ENCODE peak calls at places on chromosomes 1 and 21, in seven cellular contexts. H, L, W, Q, T, V and O are unnamed samples.

GRCh38 chr1:110133436-110133835 is 16.9 kb upstream of the SLC6A17 start:
- DNase-seq in Q (no peak), H (no peak), W (no peak), T (no peak), V (no peak), L (no peak), O (no peak)

GRCh38 chr1:192263436-192263835 is 53.4 kb upstream of the RGS21 start:
- DNase-seq in Q (no peak), T (no peak), V (no peak), W (no peak), L (no peak), H (no peak), O (no peak)

GRCh38 chr1:41325801-41326200 is 35.4 kb upstream of the FOXO6 start:
- DNase-seq in Q (no peak), W (no peak), L (no peak), H (no peak), T (no peak), V (no peak), O (no peak)

GRCh38 chr1:175742790-175743459 is 470 bp downstream of the TNR start:
- DNase-seq in L (no peak), Q (no peak), T (no peak), H (no peak), V (no peak), W (no peak), O (no peak)

GRCh38 chr1:5706239-5706638 is 286.0 kb downstream of the NPHP4 start:
- DNase-seq in W (no peak), V (no peak), H (no peak), L (no peak), T (no peak), Q (no peak), O (no peak)

GRCh38 chr1:188006354-188006753 is 1177.6 kb downstream of the PLA2G4A start:
- DNase-seq in L (no peak), Q (no peak), V (no peak), W (no peak), T (no peak), H (no peak), O (no peak)

GRCh38 chr1:217418241-217418840 is 212.5 kb downstream of the GPATCH2 start:
- DNase-seq in L (no peak), H (no peak), V (no peak), T (no peak), Q (no peak), W (no peak), O (no peak)

GRCh38 chr1:232880354-232880753 is 70.1 kb upstream of the NTPCR start:
- DNase-seq in Q (peak; percentile 28), V (no peak), H (no peak), T (no peak), L (peak; percentile 37), W (no peak), O (peak; percentile 32)

GRCh38 chr1:2044510-2045319 is 5.5 kb upstream of the PRKCZ start:
- DNase-seq in T (peak; percentile 87), H (peak; percentile 81), V (peak; percentile 50), L (peak; percentile 77), Q (peak; percentile 79), W (peak; percentile 64), O (no peak)

GRCh38 chr1:40535732-40536131 is 4.3 kb downstream of the ZNF684 start:
- DNase-seq in Q (no peak), H (no peak), L (no peak), W (no peak), V (no peak), T (no peak), O (no peak)

GRCh38 chr1:184910596-184910995 is 63.7 kb downstream of the NIBAN1 start:
- DNase-seq in W (no peak), V (no peak), L (peak; percentile 43), Q (peak; percentile 47), H (no peak), T (no peak), O (no peak)

GRCh38 chr1:10529772-10530171 is 55.0 kb downstream of the PEX14 start:
- DNase-seq in L (no peak), T (no peak), H (no peak), W (no peak), Q (no peak), V (no peak), O (no peak)

GRCh38 chr1:59565611-59566410 is 248.9 kb upstream of the HOOK1 start:
- DNase-seq in T (no peak), W (no peak), Q (no peak), H (no peak), V (no peak), L (no peak), O (peak; percentile 83)

GRCh38 chr1:203289982-203290260 is 15.4 kb upstream of the BTG2 start:
- DNase-seq in Q (no peak), T (no peak), V (no peak), H (no peak), L (no peak), W (no peak), O (no peak)
- H3K4me3 ChIP-seq in Q (peak overlapping the region; percentile 24), T (peak overlapping the region; percentile 33), V (no peak overlapping the region), H (no peak overlapping the region), L (no peak overlapping the region), W (peak overlapping the region; percentile 38), O (no peak overlapping the region)

GRCh38 chr1:22075718-22076117 is 23.2 kb downstream of the CDC42 start:
- DNase-seq in Q (no peak), T (no peak), W (no peak), V (no peak), H (no peak), L (no peak), O (no peak)

GRCh38 chr1:22077728-22078127 is 25.2 kb downstream of the CDC42 start:
- DNase-seq in V (no peak), L (no peak), Q (no peak), H (no peak), T (no peak), W (no peak), O (no peak)

GRCh38 chr1:22078133-22078532 is 25.6 kb downstream of the CDC42 start:
- DNase-seq in L (no peak), W (no peak), Q (no peak), V (no peak), H (no peak), T (no peak), O (no peak)

GRCh38 chr1:22076346-22076745 is 23.8 kb downstream of the CDC42 start:
- DNase-seq in T (no peak), H (no peak), W (no peak), V (no peak), L (no peak), Q (no peak), O (no peak)

GRCh38 chr1:22080184-22080583 is 27.7 kb downstream of the CDC42 start:
- DNase-seq in Q (no peak), H (no peak), W (no peak), V (no peak), T (no peak), L (no peak), O (no peak)
- H3K27me3 ChIP-seq in Q (no peaks in the 10 kb centered on the region), H (no peaks in the 10 kb centered on the region), W (no peaks in the 10 kb centered on the region), V (no peaks in the 10 kb centered on the region), T (no peaks in the 10 kb centered on the region), L (no peaks in the 10 kb centered on the region), O (no peaks in the 10 kb centered on the region)

GRCh38 chr1:212699839-212700596 is at the start of gene BATF3:
- DNase-seq in Q (peak; percentile 37), W (peak; percentile 39), V (no peak), L (peak; percentile 42), H (peak; percentile 64), T (peak; percentile 85), O (peak; percentile 47)

GRCh38 chr1:212702672-212703071 is 3.0 kb upstream of the BATF3 start:
- DNase-seq in T (no peak), Q (no peak), V (no peak), L (no peak), H (no peak), W (no peak), O (no peak)

GRCh38 chr1:212701910-212702309 is 2.3 kb upstream of the BATF3 start:
- DNase-seq in H (no peak), Q (no peak), L (peak; percentile 37), V (no peak), W (no peak), T (no peak), O (no peak)

GRCh38 chr1:212700597-212700891 is 904 bp upstream of the BATF3 start:
- DNase-seq in W (peak; percentile 37), H (no peak), T (no peak), V (no peak), L (peak; percentile 38), Q (no peak), O (no peak)

GRCh38 chr1:212700892-212701819 is 1.5 kb upstream of the BATF3 start:
- DNase-seq in H (peak; percentile 62), W (peak; percentile 42), L (peak; percentile 43), Q (peak; percentile 39), T (peak; percentile 73), V (no peak), O (peak; percentile 34)
- H3K27ac ChIP-seq in H (no peak overlapping the region), W (peak overlapping the region; percentile 64), L (peak overlapping the region; percentile 62), Q (peak overlapping the region; percentile 78), T (peak overlapping the region; percentile 67), V (no peak overlapping the region), O (no peak overlapping the region)

DNA sequence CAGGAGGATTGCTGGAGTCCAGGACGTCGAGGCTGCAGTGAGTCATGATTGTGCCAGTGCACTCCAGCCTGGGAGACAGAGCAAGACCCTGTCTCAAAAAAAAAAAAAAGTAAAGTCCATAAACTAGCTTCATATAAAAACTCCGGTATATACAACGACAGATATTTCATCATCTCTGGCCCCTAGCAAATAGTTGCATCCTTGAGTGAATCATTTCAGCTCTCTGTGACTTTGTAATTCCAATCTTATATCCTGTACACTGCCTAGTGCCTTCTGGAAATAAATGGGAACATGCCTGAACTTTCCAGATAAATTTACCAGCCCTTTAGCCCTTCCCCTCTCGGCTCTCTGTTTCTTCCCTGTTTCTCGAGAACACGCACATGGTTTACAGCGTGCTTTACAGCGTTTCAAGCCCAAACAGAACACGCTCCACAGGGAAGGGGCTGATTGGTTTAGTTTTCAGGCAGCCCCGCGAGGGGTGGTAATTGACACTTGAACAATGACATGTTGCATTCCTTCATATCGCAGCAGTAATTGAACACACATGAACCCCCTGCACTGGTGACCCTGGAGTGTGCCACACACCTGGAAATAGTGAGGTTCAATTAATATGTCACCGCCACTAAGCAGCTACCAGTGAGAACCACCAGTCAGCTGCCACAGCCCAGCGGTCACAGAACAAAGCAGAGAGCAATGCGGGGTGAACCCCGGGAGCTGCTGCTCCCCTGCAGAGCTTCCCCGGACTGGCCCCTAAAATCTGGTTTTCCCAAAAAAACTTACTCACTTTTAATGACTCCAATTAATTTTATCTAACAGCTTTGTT is 35.7 kb upstream of the SIM2 start:
- DNase-seq in L (no peak), V (no peak), H (no peak), W (no peak), T (no peak), Q (no peak), O (no peak)
- H3K4me3 ChIP-seq in L (no peak overlapping the region), V (no peak overlapping the region), H (no peak overlapping the region), W (no peak overlapping the region), T (no peak overlapping the region), Q (no peak overlapping the region), O (no peak overlapping the region)

GRCh38 chr1:223264529-223264928 is 99.4 kb downstream of the SUSD4 start:
- DNase-seq in V (no peak), T (no peak), H (no peak), W (no peak), L (no peak), Q (no peak), O (no peak)
- H3K27me3 ChIP-seq in V (peaks cover 3% of the 10 kb centered on the region), T (no peaks in the 10 kb centered on the region), H (no peaks in the 10 kb centered on the region), W (no peaks in the 10 kb centered on the region), L (no peaks in the 10 kb centered on the region), Q (no peaks in the 10 kb centered on the region), O (no peaks in the 10 kb centered on the region)